ENCODE peak calls at places on chromosomes 1 and 21, in nine cellular contexts. L is aorta, G is thyroid gland, W is kidney epithelial cell, O is transverse colon, B is prostate gland, R is heart right ventricle, T is MM.1S, Q is mammary epithelial cell. K is an unnamed sample.
A peak's percentile ranks its signal among the peaks of the same experiment; 100 is the strongest.

GRCh38 chr1:169321539-169321938 is 46.1 kb downstream of the NME7 start:
- DNase-seq in L (no peak), G (no peak), W (no peak), O (no peak), B (no peak), R (no peak), T (no peak), Q (peak; percentile 63), K (no peak)

GRCh38 chr1:226181996-226182714 is 4.4 kb downstream of the ACBD3 start:
- DNase-seq in L (peak; percentile 65), G (peak; percentile 74), W (peak; percentile 45), O (peak; percentile 46), B (no peak), R (peak; percentile 35), T (no peak), Q (peak; percentile 50), K (peak; percentile 33)

GRCh38 chr21:43956667-43957030 is 55.5 kb upstream of the TRAPPC10 start:
- DNase-seq in L (no peak), G (no peak), W (no peak), O (no peak), B (no peak), R (no peak), T (no peak), Q (no peak), K (no peak)

GRCh38 chr1:23376890-23377811 is 7.5 kb upstream of the ZNF436 start:
- DNase-seq in L (peak; percentile 58), G (peak; percentile 74), W (no peak), O (peak; percentile 48), B (peak; percentile 48), R (no peak), T (no peak), Q (peak; percentile 96), K (peak; percentile 46)

GRCh38 chr1:201329286-201329685 is 46.0 kb downstream of the PKP1 start:
- DNase-seq in L (peak; percentile 36), G (no peak), W (no peak), O (no peak), B (no peak), R (no peak), T (no peak), Q (no peak), K (no peak)

GRCh38 chr1:210917560-210918214 is 216.3 kb downstream of the KCNH1 start:
- DNase-seq in L (no peak), G (no peak), W (no peak), O (no peak), B (no peak), R (no peak), T (no peak), Q (no peak), K (no peak)

GRCh38 chr1:165381745-165382530 is 25.4 kb upstream of the LMX1A start:
- DNase-seq in L (no peak), G (no peak), W (no peak), O (no peak), B (no peak), R (no peak), T (no peak), Q (no peak), K (no peak)

GRCh38 chr1:62245201-62245600 is 50.6 kb downstream of the L1TD1 start:
- DNase-seq in L (no peak), G (no peak), W (no peak), O (no peak), B (no peak), R (no peak), T (no peak), Q (peak; percentile 41), K (no peak)

GRCh38 chr1:204130989-204131892 is 20.6 kb downstream of the ETNK2 start:
- DNase-seq in L (no peak), G (peak; percentile 38), W (peak; percentile 43), O (no peak), B (no peak), R (no peak), T (no peak), Q (peak; percentile 82), K (no peak)

GRCh38 chr1:53046930-53047329 is 15.1 kb upstream of the PODN start:
- DNase-seq in L (peak; percentile 54), G (no peak), W (no peak), O (no peak), B (no peak), R (no peak), T (no peak), Q (no peak), K (no peak)

GRCh38 chr1:14522331-14523241 is 75.9 kb upstream of the KAZN start:
- DNase-seq in L (peak; percentile 56), G (no peak), W (no peak), O (peak; percentile 21), B (no peak), R (peak; percentile 17), T (no peak), Q (peak; percentile 35), K (no peak)

GRCh38 chr1:54379481-54380284 is 26.5 kb downstream of the SSBP3 start:
- DNase-seq in L (no peak), G (peak; percentile 77), W (no peak), O (no peak), B (no peak), R (peak; percentile 63), T (no peak), Q (no peak), K (no peak)

GRCh38 chr21:17976139-17976538 is 157.0 kb upstream of the C21orf91 start:
- DNase-seq in L (no peak), G (no peak), W (no peak), O (no peak), B (no peak), R (no peak), T (no peak), Q (no peak), K (no peak)

DNA sequence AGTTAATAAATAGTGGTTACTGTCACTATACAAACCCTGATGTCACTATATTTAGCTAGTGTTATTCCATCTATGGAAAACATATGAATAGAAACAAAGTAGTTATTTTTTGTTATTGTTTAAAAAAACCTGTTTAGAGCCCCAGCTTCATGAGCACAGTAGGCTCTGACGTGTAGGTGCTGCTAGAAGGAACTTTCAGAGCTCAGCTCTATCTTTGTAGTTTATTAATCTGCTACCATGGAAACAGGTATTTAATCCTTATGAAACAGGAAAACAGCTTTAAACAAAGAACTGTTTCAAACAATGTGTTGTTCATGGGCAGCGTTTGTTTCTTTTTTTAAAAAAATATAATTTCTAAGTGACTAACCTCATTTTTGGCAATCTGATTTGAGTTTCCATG is 161.9 kb upstream of the C21orf91 start:
- DNase-seq in L (no peak), G (no peak), W (no peak), O (no peak), B (no peak), R (no peak), T (no peak), Q (no peak), K (no peak)
- H3K36me3 ChIP-seq in L (no peaks in the 10 kb centered on the region), G (no peaks in the 10 kb centered on the region), W (no peaks in the 10 kb centered on the region), O (no peaks in the 10 kb centered on the region), B (no peaks in the 10 kb centered on the region), R (no peaks in the 10 kb centered on the region), T (no peaks in the 10 kb centered on the region), Q (no peaks in the 10 kb centered on the region), K (no peaks in the 10 kb centered on the region)

GRCh38 chr1:87279966-87280535 is 48.6 kb upstream of the LMO4 start:
- DNase-seq in L (no peak), G (no peak), W (no peak), O (no peak), B (no peak), R (no peak), T (peak; percentile 23), Q (no peak), K (no peak)
- H3K4me3 ChIP-seq in L (no peak overlapping the region), G (no peak overlapping the region), W (no peak overlapping the region), O (no peak overlapping the region), B (no peak overlapping the region), R (no peak overlapping the region), T (no peak overlapping the region), Q (no peak overlapping the region), K (no peak overlapping the region)

DNA sequence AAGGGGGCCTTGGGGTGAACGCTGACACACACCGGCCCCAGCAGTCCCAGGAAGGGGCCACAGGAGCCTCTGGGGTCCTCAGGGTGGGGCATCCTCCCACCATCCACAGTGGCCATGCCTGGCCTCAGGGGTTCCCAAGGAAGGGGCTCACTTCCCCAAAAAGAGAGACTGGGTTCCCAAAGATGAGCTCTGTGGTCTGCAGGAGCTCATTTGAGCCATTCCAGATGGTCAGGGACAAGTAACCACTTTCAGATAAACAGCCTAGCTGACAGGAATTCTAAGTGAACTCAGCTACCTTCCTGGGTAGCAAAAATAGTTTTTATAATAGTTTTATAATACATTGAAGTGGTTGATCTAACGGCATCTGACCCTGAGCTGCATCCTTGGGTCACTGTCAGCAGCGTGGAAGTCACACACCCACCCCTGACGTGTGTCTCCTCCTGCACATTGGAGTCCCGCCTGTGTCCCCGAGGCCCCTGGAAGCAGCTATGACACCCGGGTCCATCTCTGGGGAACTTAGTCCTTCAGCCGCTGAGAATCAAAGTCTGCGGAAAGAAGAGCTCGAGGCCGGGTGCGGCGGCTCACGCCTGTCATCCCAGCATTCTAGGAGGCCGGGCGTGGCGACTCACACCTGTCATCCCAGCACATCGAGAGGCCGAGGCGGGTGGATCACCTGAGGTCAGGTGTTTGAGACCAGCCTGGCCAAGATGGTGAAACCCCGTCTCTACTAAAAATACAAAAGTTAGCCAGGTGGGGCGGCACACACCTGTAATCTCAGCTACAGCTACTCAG is 5.7 kb upstream of the TMEM240 start:
- DNase-seq in L (no peak), G (no peak), W (no peak), O (no peak), B (no peak), R (no peak), T (no peak), Q (no peak), K (no peak)
- H3K36me3 ChIP-seq in L (no peaks in the 10 kb centered on the region), G (peaks cover 4% of the 10 kb centered on the region), W (no peaks in the 10 kb centered on the region), O (no peaks in the 10 kb centered on the region), B (no peaks in the 10 kb centered on the region), R (no peaks in the 10 kb centered on the region), T (no peaks in the 10 kb centered on the region), Q (peaks cover 6% of the 10 kb centered on the region), K (no peaks in the 10 kb centered on the region)

GRCh38 chr1:117580882-117581281 is 25.0 kb upstream of the TENT5C start:
- DNase-seq in L (no peak), G (no peak), W (no peak), O (no peak), B (no peak), R (no peak), T (no peak), Q (no peak), K (no peak)
- H3K4me3 ChIP-seq in L (no peak overlapping the region), G (no peak overlapping the region), W (no peak overlapping the region), O (no peak overlapping the region), B (no peak overlapping the region), R (no peak overlapping the region), T (no peak overlapping the region), Q (no peak overlapping the region), K (no peak overlapping the region)

GRCh38 chr1:39472826-39473225 is 18.6 kb upstream of the BMP8A start:
- DNase-seq in L (no peak), G (no peak), W (no peak), O (no peak), B (no peak), R (no peak), T (no peak), Q (no peak), K (no peak)

GRCh38 chr1:39469150-39469549 is 22.3 kb upstream of the BMP8A start:
- DNase-seq in L (no peak), G (no peak), W (no peak), O (no peak), B (no peak), R (no peak), T (no peak), Q (no peak), K (no peak)

GRCh38 chr1:39470040-39470439 is 21.4 kb upstream of the BMP8A start:
- DNase-seq in L (no peak), G (no peak), W (no peak), O (no peak), B (no peak), R (no peak), T (no peak), Q (no peak), K (no peak)

GRCh38 chr1:39478536-39478935 is 12.9 kb upstream of the BMP8A start:
- DNase-seq in L (no peak), G (no peak), W (no peak), O (no peak), B (no peak), R (no peak), T (no peak), Q (no peak), K (no peak)

GRCh38 chr1:39474810-39475209 is 16.6 kb upstream of the BMP8A start:
- DNase-seq in L (no peak), G (peak; percentile 53), W (no peak), O (no peak), B (no peak), R (no peak), T (no peak), Q (no peak), K (no peak)
- H3K36me3 ChIP-seq in L (peaks cover 5% of the 10 kb centered on the region), G (peaks cover 19% of the 10 kb centered on the region), W (peaks cover 2% of the 10 kb centered on the region), O (no peaks in the 10 kb centered on the region), B (no peaks in the 10 kb centered on the region), R (no peaks in the 10 kb centered on the region), T (peaks cover 9% of the 10 kb centered on the region), Q (peaks cover 28% of the 10 kb centered on the region), K (peaks cover 22% of the 10 kb centered on the region)